ENCODE peak calls at places on chromosomes 2 and 18, in five cellular contexts. M is naive B cell, Y is HCEC 1CT, R is astrocyte of the spinal cord, S is SJSA1. D is an unnamed sample.

GRCh38 chr2:15561574-15562344 is 625 bp upstream of the NBAS start:
- DNase-seq in M (no peak), Y (peak; percentile 22), R (peak; percentile 71), S (no peak), D (peak; percentile 35)

GRCh38 chr18:3480827-3481226 is 30.9 kb downstream of the TGIF1 start:
- DNase-seq in M (no peak), Y (no peak), R (no peak), S (no peak), D (no peak)

GRCh38 chr2:13545320-13545719 is 828.6 kb downstream of the TRIB2 start:
- DNase-seq in M (no peak), Y (no peak), R (no peak), S (no peak), D (peak; percentile 13)

GRCh38 chr2:7031424-7032245 is 114.4 kb downstream of the RNF144A start:
- DNase-seq in M (no peak), Y (no peak), R (peak; percentile 18), S (no peak), D (peak; percentile 35)

GRCh38 chr2:226953826-226954225 is 118.0 kb downstream of the RHBDD1 start:
- DNase-seq in M (no peak), Y (no peak), R (no peak), S (no peak), D (no peak)

GRCh38 chr2:227164745-227165350 is 424 bp downstream of the COL4A3 start:
- DNase-seq in M (peak; percentile 7), Y (no peak), R (no peak), S (no peak), D (peak; percentile 19)

GRCh38 chr2:172100080-172101007 is 2.4 kb downstream of the DLX2 start:
- DNase-seq in M (no peak), Y (no peak), R (no peak), S (no peak), D (no peak)

GRCh38 chr2:216033403-216033802 is 20.1 kb upstream of the MREG start:
- DNase-seq in M (no peak), Y (no peak), R (no peak), S (no peak), D (no peak)

GRCh38 chr2:151162185-151162584 is 99.5 kb downstream of the RBM43 start:
- DNase-seq in M (no peak), Y (peak; percentile 40), R (peak; percentile 16), S (no peak), D (peak; percentile 3)

GRCh38 chr2:88627856-88628568 is 748 bp upstream of the EIF2AK3 start:
- DNase-seq in M (peak; percentile 88), Y (peak; percentile 92), R (peak; percentile 92), S (no peak), D (peak; percentile 95)

GRCh38 chr2:188664391-188664790 is 309.8 kb upstream of the COL3A1 start:
- DNase-seq in M (no peak), Y (no peak), R (no peak), S (no peak), D (no peak)

GRCh38 chr18:58674863-58675472 is 3.7 kb downstream of the MALT1 start:
- DNase-seq in M (no peak), Y (peak; percentile 44), R (peak; percentile 22), S (peak; percentile 49), D (no peak)

GRCh38 chr2:17171446-17172049 is 346.7 kb downstream of the RAD51AP2 start:
- DNase-seq in M (no peak), Y (peak; percentile 42), R (peak; percentile 39), S (peak; percentile 2), D (peak; percentile 51)

GRCh38 chr2:12816379-12817306 is 99.9 kb downstream of the TRIB2 start:
- DNase-seq in M (no peak), Y (peak; percentile 66), R (peak; percentile 60), S (no peak), D (peak; percentile 75)

GRCh38 chr2:176500921-176501320 is 231.7 kb downstream of the MTX2 start:
- DNase-seq in M (no peak), Y (peak; percentile 70), R (peak; percentile 38), S (no peak), D (no peak)

GRCh38 chr2:106863387-106863786 is 22.6 kb downstream of the ST6GAL2 start:
- DNase-seq in M (no peak), Y (no peak), R (no peak), S (no peak), D (no peak)

GRCh38 chr2:108215794-108216211 is 24.0 kb upstream of the SULT1C3 start:
- DNase-seq in M (no peak), Y (peak; percentile 74), R (peak; percentile 42), S (peak; percentile 33), D (peak; percentile 32)

GRCh38 chr2:140994856-140995255 is 1136.0 kb downstream of the LRP1B start:
- DNase-seq in M (no peak), Y (no peak), R (no peak), S (no peak), D (no peak)

GRCh38 chr2:210195066-210195852 is 24.1 kb upstream of the KANSL1L start:
- DNase-seq in M (peak; percentile 28), Y (peak; percentile 62), R (peak; percentile 64), S (peak; percentile 18), D (peak; percentile 48)

GRCh38 chr2:24304098-24304497 is 56.2 kb downstream of the ITSN2 start:
- DNase-seq in M (no peak), Y (peak; percentile 92), R (peak; percentile 71), S (no peak), D (no peak)

GRCh38 chr2:196376984-196377877 is 205.9 kb upstream of the STK17B start:
- DNase-seq in M (no peak), Y (no peak), R (peak; percentile 54), S (no peak), D (no peak)

GRCh38 chr2:136344339-136344738 is 226.4 kb upstream of the CXCR4 start:
- DNase-seq in M (no peak), Y (no peak), R (no peak), S (no peak), D (no peak)

GRCh38 chr2:237743561-237744269 is 54.9 kb upstream of the RBM44 start:
- DNase-seq in M (no peak), Y (peak; percentile 32), R (peak; percentile 23), S (peak; percentile 27), D (peak; percentile 22)

GRCh38 chr18:48917579-48918101 is 33.1 kb downstream of the SMAD7 start:
- DNase-seq in M (no peak), Y (no peak), R (no peak), S (no peak), D (no peak)

GRCh38 chr2:177078416-177078815 is 134.2 kb upstream of the HNRNPA3 start:
- DNase-seq in M (no peak), Y (peak; percentile 18), R (no peak), S (no peak), D (peak; percentile 14)

GRCh38 chr2:241334813-241335212 is 19.1 kb downstream of the SEPTIN2 start:
- DNase-seq in M (no peak), Y (no peak), R (no peak), S (no peak), D (no peak)

GRCh38 chr2:234032301-234032856 is 18.1 kb upstream of the SPP2 start:
- DNase-seq in M (no peak), Y (peak; percentile 92), R (peak; percentile 93), S (peak; percentile 87), D (peak; percentile 59)

GRCh38 chr2:242056785-242057184 is 187.3 kb downstream of the RTP5 start:
- DNase-seq in M (no peak), Y (no peak), R (no peak), S (no peak), D (no peak)

GRCh38 chr2:216572582-216573578 is 60.3 kb upstream of the IGFBP2 start:
- DNase-seq in M (no peak), Y (no peak), R (peak; percentile 56), S (peak; percentile 56), D (peak; percentile 30)

GRCh38 chr2:182581196-182581935 is 134.7 kb upstream of the DNAJC10 start:
- DNase-seq in M (no peak), Y (no peak), R (peak; percentile 67), S (no peak), D (no peak)

GRCh38 chr2:181411105-181411849 is 45.9 kb upstream of the ITGA4 start:
- DNase-seq in M (peak; percentile 69), Y (no peak), R (no peak), S (no peak), D (no peak)

GRCh38 chr2:168699834-168700417 is 102.5 kb upstream of the NOSTRIN start:
- DNase-seq in M (no peak), Y (peak; percentile 69), R (peak; percentile 80), S (no peak), D (no peak)

GRCh38 chr18:11324510-11324909 is 175.1 kb upstream of the PIEZO2 start:
- DNase-seq in M (no peak), Y (peak; percentile 52), R (peak; percentile 35), S (no peak), D (no peak)

GRCh38 chr2:219460424-219460926 is 25.8 kb downstream of the SPEG start:
- DNase-seq in M (no peak), Y (no peak), R (peak; percentile 86), S (no peak), D (peak; percentile 86)

GRCh38 chr2:240392948-240393830 is 42.3 kb upstream of the GPC1 start:
- DNase-seq in M (no peak), Y (no peak), R (no peak), S (no peak), D (no peak)

D was measured in A172.